ENCODE peak calls at places on chromosomes 4 and X, in four cellular contexts. J is HepG2, U is K562, Z is A549. C is an unnamed sample.

GRCh38 chr4:71120831-71121524 is 127.5 kb downstream of the DCK start:
- ATAC-seq in J (no peak), U (no peak), Z (no peak), C (no peak)

GRCh38 chr4:158192439-158193158 is 17.7 kb upstream of the TMEM144 start:
- ATAC-seq in J (no peak), U (no peak), Z (no peak), C (no peak)

GRCh38 chr4:85084371-85085170 is 118.1 kb upstream of the WDFY3 start:
- ATAC-seq in J (peak; percentile 80), U (peak; percentile 76), Z (no peak), C (peak; percentile 39)

GRCh38 chr4:81627617-81628016 is 155.9 kb upstream of the RASGEF1B start:
- ATAC-seq in J (peak; percentile 87), U (no peak), Z (no peak), C (no peak)

GRCh38 chr4:156098846-156099245 is 145.2 kb upstream of the CTSO start:
- ATAC-seq in J (no peak), U (no peak), Z (no peak), C (no peak)

GRCh38 chr4:143406523-143406922 is 69.8 kb downstream of the GAB1 start:
- ATAC-seq in J (peak; percentile 53), U (peak; percentile 57), Z (no peak), C (peak; percentile 64)

GRCh38 chrX:103405009-103405333 is 28.6 kb downstream of the BEX3 start:
- ATAC-seq in J (no peak), U (peak; percentile 48), Z (peak; percentile 60), C (no peak)

GRCh38 chr4:81227968-81228367 is 12.9 kb upstream of the PRKG2 start:
- ATAC-seq in J (no peak), U (no peak), Z (no peak), C (no peak)

GRCh38 chr4:136136566-136136965 is 1395.7 kb downstream of the PCDH18 start:
- ATAC-seq in J (no peak), U (no peak), Z (no peak), C (no peak)

GRCh38 chrX:71163010-71163409 is 18.4 kb downstream of the NLGN3 start:
- ATAC-seq in J (no peak), U (peak; percentile 31), Z (no peak), C (no peak)

GRCh38 chrX:149871433-149871832 is 9.6 kb upstream of the MAGEA8 start:
- ATAC-seq in J (no peak), U (no peak), Z (no peak), C (no peak)

GRCh38 chrX:44922980-44923379 is 50.0 kb downstream of the KDM6A start:
- ATAC-seq in J (no peak), U (no peak), Z (no peak), C (no peak)

GRCh38 chr4:100742045-100742444 is 224.2 kb upstream of the EMCN start:
- ATAC-seq in J (no peak), U (no peak), Z (no peak), C (no peak)

GRCh38 chr4:85595098-85595775 is 120.3 kb downstream of the ARHGAP24 start:
- ATAC-seq in J (no peak), U (no peak), Z (no peak), C (no peak)

GRCh38 chr4:140240237-140240636 is 86.3 kb upstream of the MAML3 start:
- ATAC-seq in J (no peak), U (no peak), Z (no peak), C (no peak)

GRCh38 chr4:77152421-77152820 is 4.6 kb upstream of the CCNG2 start:
- ATAC-seq in J (no peak), U (no peak), Z (no peak), C (no peak)

GRCh38 chr4:72568959-72569718 is at the start of gene ADAMTS3:
- ATAC-seq in J (peak; percentile 84), U (peak; percentile 86), Z (peak; percentile 57), C (peak; percentile 74)

GRCh38 chr4:44629280-44629866 is 22.1 kb downstream of the YIPF7 start:
- ATAC-seq in J (peak; percentile 85), U (peak; percentile 88), Z (peak; percentile 66), C (peak; percentile 50)

GRCh38 chrX:101658661-101659477 is 781 bp downstream of the ARMCX2 start:
- ATAC-seq in J (no peak), U (peak; percentile 99), Z (peak; percentile 66), C (peak; percentile 71)

GRCh38 chrX:101656817-101657216 is 2.8 kb downstream of the ARMCX2 start:
- ATAC-seq in J (no peak), U (no peak), Z (no peak), C (no peak)

GRCh38 chrX:101655540-101655939 is 4.1 kb downstream of the ARMCX2 start:
- ATAC-seq in J (no peak), U (no peak), Z (no peak), C (no peak)

GRCh38 chrX:101657495-101657894 is 2.2 kb downstream of the ARMCX2 start:
- ATAC-seq in J (no peak), U (no peak), Z (no peak), C (no peak)

DNA sequence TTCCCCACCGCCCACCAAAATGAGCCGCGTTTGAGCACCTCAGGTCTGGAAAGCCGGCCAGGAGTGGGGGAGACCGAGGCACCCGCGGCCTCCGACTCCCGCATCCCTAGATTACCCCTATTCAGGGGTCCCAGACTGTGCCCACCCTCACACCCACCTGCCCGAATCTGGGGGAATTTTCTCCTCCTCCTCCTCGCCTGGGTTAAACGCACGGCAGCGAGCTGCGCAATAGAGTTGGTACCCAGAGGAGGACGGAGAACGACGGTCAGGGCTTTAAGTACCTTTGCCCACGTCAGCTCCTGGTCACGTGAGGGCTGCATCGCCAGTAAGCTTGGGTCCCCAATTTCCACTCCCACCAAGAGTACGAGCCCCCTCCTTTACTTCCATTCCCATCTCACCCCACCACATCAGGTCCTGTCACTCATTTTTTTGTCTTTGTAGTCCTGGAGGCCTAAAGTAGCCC is at the start of gene ARMCX2:
- ATAC-seq in J (no peak), U (no peak), Z (no peak), C (peak; percentile 75)
- H3K27ac ChIP-seq in J (no peak within 1 kb of the TSS), U (no peak within 1 kb of the TSS), Z (peak within 1 kb of the TSS; percentile 45), C (peak within 1 kb of the TSS; percentile 81)

GRCh38 chrX:19848110-19848509 is 39.3 kb downstream of the SH3KBP1 start:
- ATAC-seq in J (no peak), U (no peak), Z (no peak), C (no peak)

GRCh38 chrX:19852014-19853005 is 35.1 kb downstream of the SH3KBP1 start:
- ATAC-seq in J (peak; percentile 93), U (no peak), Z (no peak), C (peak; percentile 72)

GRCh38 chrX:19846995-19847790 is 40.2 kb downstream of the SH3KBP1 start:
- ATAC-seq in J (no peak), U (peak; percentile 51), Z (peak; percentile 83), C (peak; percentile 72)

GRCh38 chrX:19849433-19850190 is 37.8 kb downstream of the SH3KBP1 start:
- ATAC-seq in J (no peak), U (no peak), Z (no peak), C (no peak)
- H3K4me3 ChIP-seq in J (no peak overlapping the region), U (no peak overlapping the region), Z (no peak overlapping the region), C (no peak overlapping the region)

DNA sequence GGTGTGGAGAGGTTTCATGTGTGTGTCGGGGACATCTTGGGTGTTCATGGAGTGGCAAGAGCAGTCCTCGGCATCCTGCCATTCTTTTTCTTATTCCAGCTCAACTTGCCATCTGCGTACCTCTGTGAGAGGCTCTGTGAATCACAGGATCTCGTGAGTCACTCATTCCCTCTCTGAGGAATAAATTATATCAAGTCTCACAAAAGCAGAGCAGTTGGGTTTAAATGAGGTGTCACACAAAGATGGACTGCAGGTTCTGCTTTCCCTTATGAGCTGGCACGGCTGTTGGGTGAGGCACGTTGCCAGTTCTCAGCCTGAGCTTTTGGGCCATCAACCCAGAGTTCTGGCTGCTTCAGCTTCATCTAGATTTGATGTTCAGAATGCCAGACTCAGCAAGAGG is 6.8 kb upstream of the OCIAD2 start:
- ATAC-seq in J (no peak), U (no peak), Z (peak; percentile 35), C (no peak)
- TF ChIP-seq EP300 in J (no peak), U (no peak), Z (no peak), C (no peak)

GRCh38 chrX:2627272-2627867 is 63.7 kb upstream of the CD99 start:
- ATAC-seq in J (peak; percentile 92), U (peak; percentile 86), Z (peak; percentile 66), C (peak; percentile 41)

GRCh38 chrX:2626750-2627149 is 64.3 kb upstream of the CD99 start:
- ATAC-seq in J (no peak), U (no peak), Z (no peak), C (no peak)

GRCh38 chrX:2631743-2632532 is 59.2 kb upstream of the CD99 start:
- ATAC-seq in J (no peak), U (no peak), Z (no peak), C (no peak)

GRCh38 chrX:2629316-2630168 is 61.6 kb upstream of the CD99 start:
- ATAC-seq in J (no peak), U (peak; percentile 83), Z (no peak), C (no peak)

GRCh38 chrX:2628751-2629315 is 62.3 kb upstream of the CD99 start:
- ATAC-seq in J (peak; percentile 71), U (peak; percentile 47), Z (no peak), C (no peak)
- H3K27ac ChIP-seq in J (peak overlapping the region; percentile 68), U (peak overlapping the region; percentile 93), Z (no peak overlapping the region), C (no peak overlapping the region)

GRCh38 chr4:42149004-42149403 is 3.5 kb downstream of the BEND4 start:
- ATAC-seq in J (no peak), U (no peak), Z (no peak), C (no peak)
- H3K4me3 ChIP-seq in J (no peak overlapping the region), U (no peak overlapping the region), Z (no peak overlapping the region), C (no peak overlapping the region)

GRCh38 chrX:110699109-110699508 is 96.5 kb downstream of the CHRDL1 start:
- ATAC-seq in J (no peak), U (no peak), Z (no peak), C (peak; percentile 48)
- TF ChIP-seq EP300 in J (no peak), U (no peak), Z (no peak), C (no peak)

DNA sequence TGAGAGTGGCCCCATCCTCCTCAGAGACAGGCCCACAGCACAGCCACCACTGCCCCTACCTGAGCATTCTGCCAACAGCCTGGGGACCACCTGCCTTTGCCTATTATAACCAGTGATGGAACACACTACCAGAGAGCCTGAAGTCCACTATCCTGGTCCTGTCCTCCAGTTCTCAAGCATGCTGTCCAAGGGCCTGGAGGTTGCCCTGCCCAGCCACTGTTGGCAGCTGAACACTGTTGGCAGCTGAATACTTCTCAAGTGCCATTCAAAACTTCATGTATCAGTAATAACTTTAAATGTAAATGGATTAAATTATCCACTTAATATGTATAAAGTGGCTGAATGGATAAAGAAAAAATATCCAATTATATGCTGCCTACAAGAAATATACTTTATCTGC is 194.3 kb upstream of the JADE1 start:
- ATAC-seq in J (no peak), U (no peak), Z (no peak), C (no peak)
- H3K27ac ChIP-seq in J (no peak overlapping the region), U (no peak overlapping the region), Z (no peak overlapping the region), C (no peak overlapping the region)